ENCODE peak calls at places on chromosomes 5 and 9, in seven cellular contexts. F, V, O, D, E, P and Q are unnamed samples.

GRCh38 chr9:131289301-131290038 is at the start of gene PLPP7:
- DNase-seq in F (no peak), V (peak), O (peak), D (no peak), E (no peak), P (no peak), Q (no peak)

GRCh38 chr5:115594343-115595047 is 7.8 kb downstream of the TICAM2 start:
- DNase-seq in F (no peak), V (peak), O (no peak), D (no peak), E (no peak), P (no peak), Q (no peak)

GRCh38 chr5:157603333-157604190 is 28.0 kb upstream of the ADAM19 start:
- DNase-seq in F (peak), V (peak), O (no peak), D (peak), E (no peak), P (no peak), Q (no peak)

GRCh38 chr5:60161340-60161934 is 267.9 kb upstream of the PDE4D start:
- DNase-seq in F (no peak), V (peak), O (no peak), D (peak), E (no peak), P (peak), Q (no peak)

GRCh38 chr9:127173063-127173462 is 50.6 kb upstream of the ANGPTL2 start:
- DNase-seq in F (no peak), V (no peak), O (no peak), D (no peak), E (no peak), P (no peak), Q (no peak)

GRCh38 chr9:125749951-125750655 is 2.9 kb downstream of the PBX3 start:
- DNase-seq in F (no peak), V (peak), O (no peak), D (no peak), E (no peak), P (no peak), Q (no peak)

GRCh38 chr5:58922392-58923171 is 339.7 kb downstream of the RAB3C start:
- DNase-seq in F (no peak), V (peak), O (peak), D (no peak), E (no peak), P (no peak), Q (no peak)

GRCh38 chr9:129834489-129835127 is 467 bp downstream of the C9orf78 start:
- DNase-seq in F (peak), V (no peak), O (no peak), D (peak), E (peak), P (no peak), Q (no peak)

GRCh38 chr5:115571441-115571878 is 26.9 kb upstream of the FEM1C start:
- DNase-seq in F (no peak), V (no peak), O (peak), D (no peak), E (no peak), P (no peak), Q (no peak)

GRCh38 chr9:87614402-87614801 is 111.5 kb upstream of the CTSL start:
- DNase-seq in F (no peak), V (no peak), O (no peak), D (peak), E (no peak), P (no peak), Q (no peak)

GRCh38 chr5:142295960-142296860 is 28.6 kb downstream of the SPRY4 start:
- DNase-seq in F (no peak), V (no peak), O (no peak), D (no peak), E (no peak), P (no peak), Q (no peak)